ENCODE peak calls at places on chromosome 17, in eight cellular contexts. E is hepatocyte, A is OCI-LY7, W is HCT116, T is neural progenitor cell, F is SK-N-SH, K is PC-3, J is MM.1S. D is an unnamed sample.

GRCh38 chr17:32240745-32241144 is 24.9 kb upstream of the RHBDL3 start:
- DNase-seq in K (no peak), J (no peak), F (no peak), W (no peak), A (no peak), T (no peak), E (no peak), D (peak; percentile 64)

GRCh38 chr17:7144203-7144602 is 29.6 kb upstream of the ASGR2 start:
- DNase-seq in T (no peak), K (no peak), W (no peak), F (no peak), A (no peak), E (no peak), J (no peak), D (peak; percentile 66)

GRCh38 chr17:53822764-53823163 is at the start of gene KIF2B:
- DNase-seq in W (no peak), A (no peak), K (no peak), J (no peak), F (no peak), T (no peak), E (no peak), D (no peak)

GRCh38 chr17:43888548-43888947 is 18.8 kb downstream of the MPP2 start:
- DNase-seq in T (no peak), E (no peak), K (no peak), J (no peak), W (no peak), A (no peak), F (no peak), D (no peak)

GRCh38 chr17:31857920-31858646 is 961 bp downstream of the COPRS start:
- DNase-seq in T (no peak), E (no peak), W (no peak), J (no peak), F (no peak), A (no peak), K (peak; percentile 3), D (no peak)

GRCh38 chr17:7862692-7863437 is 5.1 kb downstream of the CYB5D1 start:
- DNase-seq in T (peak; percentile 82), A (peak; percentile 69), F (peak; percentile 71), E (peak; percentile 75), K (peak; percentile 60), J (no peak), W (no peak), D (peak; percentile 91)

GRCh38 chr17:64718058-64718457 is 56.0 kb upstream of the SMURF2 start:
- DNase-seq in A (no peak), W (no peak), K (peak; percentile 75), F (no peak), E (no peak), T (no peak), J (no peak), D (no peak)

GRCh38 chr17:70552230-70552981 is 383.1 kb downstream of the KCNJ2 start:
- DNase-seq in A (peak; percentile 69), E (peak; percentile 72), J (peak; percentile 45), W (peak; percentile 29), F (peak; percentile 72), T (peak; percentile 75), K (peak; percentile 80), D (peak; percentile 79)

GRCh38 chr17:78771758-78772382 is 10.2 kb downstream of the CYTH1 start:
- DNase-seq in W (no peak), F (no peak), K (no peak), T (no peak), J (peak; percentile 67), A (no peak), E (no peak), D (no peak)

GRCh38 chr17:78766225-78766624 is 15.8 kb downstream of the CYTH1 start:
- DNase-seq in A (no peak), W (no peak), K (peak; percentile 69), E (no peak), F (no peak), J (no peak), T (no peak), D (no peak)

GRCh38 chr17:78766743-78767294 is 15.3 kb downstream of the CYTH1 start:
- DNase-seq in F (no peak), K (no peak), J (no peak), W (no peak), A (no peak), T (no peak), E (no peak), D (no peak)

GRCh38 chr17:78767806-78768205 is 14.3 kb downstream of the CYTH1 start:
- DNase-seq in A (no peak), J (peak; percentile 42), K (peak; percentile 56), W (no peak), T (no peak), E (no peak), F (no peak), D (no peak)

GRCh38 chr17:78769200-78769773 is 12.8 kb downstream of the CYTH1 start:
- DNase-seq in A (peak; percentile 51), E (no peak), J (no peak), F (no peak), W (no peak), T (no peak), K (no peak), D (peak; percentile 45)
- TF ChIP-seq CTCF in A (peak; percentile 75), E (no peak), J (peak; percentile 48), F (peak; percentile 16), W (peak; percentile 46), T (peak; percentile 18), K (no peak), D (peak; percentile 30)

GRCh38 chr17:81927653-81928496 is at the start of gene MAFG:
- DNase-seq in E (peak; percentile 99), J (peak; percentile 94), F (peak; percentile 100), K (peak; percentile 94), A (peak; percentile 98), W (peak; percentile 87), T (peak; percentile 98), D (peak; percentile 97)

GRCh38 chr17:81931189-81931556 is 3.6 kb upstream of the MAFG start:
- DNase-seq in F (no peak), T (no peak), A (no peak), J (no peak), E (no peak), K (no peak), W (no peak), D (peak; percentile 54)

GRCh38 chr17:81928497-81929252 is 1.1 kb upstream of the MAFG start:
- DNase-seq in E (peak; percentile 46), W (no peak), J (no peak), T (no peak), A (peak; percentile 19), F (peak; percentile 80), K (peak; percentile 49), D (no peak)

GRCh38 chr17:81930142-81931125 is 2.9 kb upstream of the MAFG start:
- DNase-seq in T (peak; percentile 33), A (no peak), K (peak; percentile 31), F (no peak), E (no peak), W (no peak), J (no peak), D (no peak)

GRCh38 chr17:81929253-81930141 is 2.0 kb upstream of the MAFG start:
- DNase-seq in K (no peak), J (no peak), W (no peak), A (no peak), T (no peak), F (no peak), E (no peak), D (peak; percentile 29)
- H3K27ac ChIP-seq in K (no peak overlapping the region), J (no peak overlapping the region), W (peak overlapping the region; percentile 97), A (no peak overlapping the region), T (no peak overlapping the region), F (no peak overlapping the region), E (no peak overlapping the region), D (no peak overlapping the region)

GRCh38 chr17:58322581-58323419 is 5.8 kb downstream of the TSPOAP1 start:
- DNase-seq in K (no peak), J (no peak), A (no peak), W (no peak), E (no peak), T (no peak), F (no peak), D (no peak)

GRCh38 chr17:58323420-58324408 is 4.9 kb downstream of the TSPOAP1 start:
- DNase-seq in A (no peak), T (no peak), K (no peak), W (no peak), F (no peak), E (no peak), J (no peak), D (no peak)

GRCh38 chr17:58325976-58326468 is 2.6 kb downstream of the TSPOAP1 start:
- DNase-seq in A (peak; percentile 46), E (no peak), K (no peak), W (no peak), T (no peak), F (peak; percentile 33), J (no peak), D (no peak)

GRCh38 chr17:58325289-58325726 is 3.3 kb downstream of the TSPOAP1 start:
- DNase-seq in E (peak; percentile 46), W (no peak), K (no peak), F (peak; percentile 75), T (peak; percentile 68), J (no peak), A (peak; percentile 39), D (peak; percentile 90)

DNA sequence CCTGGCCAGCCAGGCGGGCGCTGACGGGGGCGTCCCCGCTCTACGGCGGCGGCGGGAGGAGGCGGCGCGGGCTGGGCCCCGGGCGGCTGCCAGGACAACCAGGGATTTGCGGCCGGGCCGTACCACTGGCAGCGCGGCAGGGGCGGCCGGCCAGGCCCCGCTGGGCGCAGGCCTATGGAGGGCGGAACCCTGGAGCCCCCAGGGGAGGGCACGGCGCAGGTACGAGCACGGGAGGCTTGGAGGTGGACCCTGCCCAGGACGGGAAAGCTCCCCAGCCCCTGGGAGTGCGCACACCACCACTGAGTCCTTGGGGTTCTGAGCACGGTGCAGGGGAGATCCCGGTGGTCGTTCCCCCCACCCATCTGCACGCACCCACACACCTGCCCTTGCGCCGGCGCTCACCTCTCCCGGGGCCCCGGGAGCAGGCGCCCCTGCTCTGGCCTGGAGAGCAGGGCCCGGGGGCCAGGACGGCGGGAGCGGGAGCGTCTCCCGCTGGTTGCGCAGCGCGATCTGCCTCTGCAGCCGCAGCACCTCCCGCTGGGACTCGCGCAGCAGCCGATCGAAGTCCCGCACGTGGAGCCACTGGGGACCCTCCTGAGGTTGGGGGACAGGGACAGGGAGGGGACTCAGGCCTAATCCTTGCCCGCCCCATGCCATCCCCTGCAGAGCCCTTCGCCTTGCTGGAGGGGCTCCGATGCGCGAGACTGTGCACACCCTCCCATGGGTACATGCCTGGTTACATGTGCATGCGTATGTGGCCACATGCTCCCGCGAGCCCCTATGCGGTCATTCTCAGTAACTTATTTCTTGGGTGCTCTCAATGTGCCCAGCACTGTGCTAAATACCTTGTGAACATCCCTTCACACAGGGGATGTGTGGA is 3.9 kb downstream of the TSPOAP1 start:
- DNase-seq in F (peak; percentile 97), K (peak; percentile 56), A (no peak), T (peak; percentile 87), J (no peak), E (peak; percentile 83), W (no peak), D (peak; percentile 74)
- TF ChIP-seq EZH2phosphoT487 in F (no peak), K (no peak), A (no peak), T (no peak), J (no peak), E (no peak), W (no peak), D (no peak)

DNA sequence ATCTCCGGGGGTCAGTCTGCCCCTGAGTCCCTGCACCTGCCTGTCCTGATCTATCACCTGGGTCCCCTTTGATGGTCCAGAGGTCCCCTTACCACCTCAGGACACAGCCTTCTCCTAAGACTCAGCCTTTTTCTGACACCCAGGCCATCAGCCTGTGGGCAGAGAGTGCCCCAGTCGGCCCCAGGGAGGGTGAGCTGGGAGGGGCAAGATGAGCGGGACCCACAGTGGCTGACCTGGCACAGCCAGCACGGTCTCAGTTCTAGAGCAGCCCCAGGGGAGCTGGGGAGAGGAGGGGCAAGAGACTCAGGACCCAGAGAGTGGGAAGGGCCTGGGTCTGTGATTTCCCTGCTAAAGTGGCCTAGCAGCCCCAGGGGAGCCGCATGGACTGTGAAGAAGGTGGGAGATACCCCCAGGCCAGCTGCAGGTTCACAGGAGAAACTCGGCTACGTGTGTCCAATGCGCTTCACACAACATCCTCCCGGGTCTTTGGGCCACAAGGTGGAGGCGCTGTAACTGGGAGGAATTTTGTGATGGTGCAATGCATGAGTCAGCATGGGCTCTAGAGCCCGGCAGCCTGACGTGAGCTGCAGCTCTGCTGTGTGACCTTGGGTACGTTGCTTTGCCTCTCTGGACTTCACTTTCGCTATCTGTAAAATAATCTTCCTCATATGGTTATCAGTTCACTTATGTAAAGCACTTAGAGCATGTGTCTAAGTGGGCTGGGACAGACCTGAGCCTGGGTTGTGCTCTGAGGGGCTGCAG is 67.2 kb upstream of the LHX1 start:
- DNase-seq in F (no peak), E (no peak), J (no peak), W (no peak), A (no peak), K (no peak), T (no peak), D (peak; percentile 64)
- TF ChIP-seq CTCF in F (no peak), E (no peak), J (no peak), W (peak; percentile 14), A (no peak), K (no peak), T (no peak), D (no peak)

D was measured in GM23338.